ENCODE peak calls at places on chromosome 7, in seven cellular contexts. One of them, this sample, is unnamed.

GRCh38 chr7:929311-929711 is 25.2 kb downstream of the ADAP1 start:
- DNase-seq in hippocampal formation: peak
- DNase-seq in NCI-H1092: no peak
- DNase-seq in NCI-H1105 treated with DMSO at 0.1 percent for 48 hours: no peak
- DNase-seq in endodermal cell: no peak
- DNase-seq in HFF-Myc: no peak
- DNase-seq in CD8-positive, alpha-beta memory T cell: no peak
- DNase-seq in this sample: no peak

GRCh38 chr7:37446371-37446770 is 2.3 kb downstream of the ELMO1 start:
- DNase-seq in NCI-H1092: no peak
- DNase-seq in endodermal cell: no peak
- DNase-seq in CD8-positive, alpha-beta memory T cell: no peak
- DNase-seq in hippocampal formation: no peak
- DNase-seq in HFF-Myc: no peak
- DNase-seq in NCI-H1105 treated with DMSO at 0.1 percent for 48 hours: no peak
- DNase-seq in this sample: no peak

GRCh38 chr7:40455485-40455884 is 320.7 kb downstream of the SUGCT start:
- DNase-seq in HFF-Myc: no peak
- DNase-seq in hippocampal formation: no peak
- DNase-seq in NCI-H1105 treated with DMSO at 0.1 percent for 48 hours: no peak
- DNase-seq in NCI-H1092: no peak
- DNase-seq in endodermal cell: no peak
- DNase-seq in CD8-positive, alpha-beta memory T cell: no peak
- DNase-seq in this sample: no peak

GRCh38 chr7:98178321-98178720 is 32.9 kb upstream of the BHLHA15 start:
- DNase-seq in hippocampal formation: peak
- DNase-seq in NCI-H1105 treated with DMSO at 0.1 percent for 48 hours: no peak
- DNase-seq in endodermal cell: no peak
- DNase-seq in HFF-Myc: no peak
- DNase-seq in CD8-positive, alpha-beta memory T cell: no peak
- DNase-seq in NCI-H1092: no peak
- DNase-seq in this sample: no peak

GRCh38 chr7:116953372-116953726 is at the start of gene ST7:
- DNase-seq in HFF-Myc: no peak
- DNase-seq in hippocampal formation: no peak
- DNase-seq in endodermal cell: peak
- DNase-seq in NCI-H1092: peak
- DNase-seq in NCI-H1105 treated with DMSO at 0.1 percent for 48 hours: peak
- DNase-seq in CD8-positive, alpha-beta memory T cell: peak
- DNase-seq in this sample: no peak

GRCh38 chr7:75727881-75728592 is 10.7 kb downstream of the HIP1 start:
- DNase-seq in NCI-H1092: peak
- DNase-seq in hippocampal formation: no peak
- DNase-seq in NCI-H1105 treated with DMSO at 0.1 percent for 48 hours: peak
- DNase-seq in CD8-positive, alpha-beta memory T cell: peak
- DNase-seq in HFF-Myc: no peak
- DNase-seq in endodermal cell: peak
- DNase-seq in this sample: no peak

GRCh38 chr7:134450296-134451000 is 8.5 kb downstream of the AKR1B1 start:
- DNase-seq in NCI-H1105 treated with DMSO at 0.1 percent for 48 hours: no peak
- DNase-seq in hippocampal formation: no peak
- DNase-seq in HFF-Myc: no peak
- DNase-seq in CD8-positive, alpha-beta memory T cell: no peak
- DNase-seq in endodermal cell: no peak
- DNase-seq in NCI-H1092: no peak
- DNase-seq in this sample: no peak

GRCh38 chr7:137933270-137934017 is 68.4 kb downstream of the CREB3L2 start:
- DNase-seq in NCI-H1092: no peak
- DNase-seq in hippocampal formation: no peak
- DNase-seq in CD8-positive, alpha-beta memory T cell: no peak
- DNase-seq in endodermal cell: no peak
- DNase-seq in NCI-H1105 treated with DMSO at 0.1 percent for 48 hours: no peak
- DNase-seq in HFF-Myc: peak
- DNase-seq in this sample: peak

GRCh38 chr7:45136106-45137060 is 21.2 kb upstream of the RAMP3 start:
- DNase-seq in endodermal cell: peak
- DNase-seq in CD8-positive, alpha-beta memory T cell: peak
- DNase-seq in HFF-Myc: peak
- DNase-seq in NCI-H1092: peak
- DNase-seq in NCI-H1105 treated with DMSO at 0.1 percent for 48 hours: peak
- DNase-seq in hippocampal formation: peak
- DNase-seq in this sample: no peak